ENCODE peak calls at places on chromosome 21, in eight cellular contexts. One of them, this sample, is unnamed. For H3K4me1, the result is how much of the 10 kb centered on the place peaks cover.

GRCh38 chr21:45168522-45168921 is 94.1 kb downstream of the ADARB1 start:
- DNase-seq in suprapubic skin: no peak
- DNase-seq in psoas muscle: no peak
- DNase-seq in lower lobe of right lung: no peak
- DNase-seq in fibroblast of lung: no peak
- DNase-seq in right atrium auricular region: no peak
- DNase-seq in MM.1S: no peak
- DNase-seq in testis: no peak
- DNase-seq in this sample: no peak

GRCh38 chr21:46063227-46063626 is 34.7 kb upstream of the COL6A2 start:
- DNase-seq in suprapubic skin: no peak
- DNase-seq in MM.1S: no peak
- DNase-seq in psoas muscle: peak
- DNase-seq in testis: peak
- DNase-seq in right atrium auricular region: peak
- DNase-seq in lower lobe of right lung: no peak
- DNase-seq in fibroblast of lung: peak
- DNase-seq in this sample: no peak

GRCh38 chr21:29117372-29117955 is 13.0 kb upstream of the MAP3K7CL start:
- DNase-seq in lower lobe of right lung: no peak
- DNase-seq in right atrium auricular region: no peak
- DNase-seq in MM.1S: peak
- DNase-seq in psoas muscle: no peak
- DNase-seq in testis: no peak
- DNase-seq in fibroblast of lung: no peak
- DNase-seq in suprapubic skin: no peak
- DNase-seq in this sample: no peak

GRCh38 chr21:46206163-46207005 is 22.1 kb upstream of the SPATC1L start:
- DNase-seq in right atrium auricular region: no peak
- DNase-seq in suprapubic skin: no peak
- DNase-seq in fibroblast of lung: no peak
- DNase-seq in testis: no peak
- DNase-seq in MM.1S: no peak
- DNase-seq in lower lobe of right lung: peak
- DNase-seq in psoas muscle: peak
- DNase-seq in this sample: peak

GRCh38 chr21:45538381-45539045 is 3.7 kb downstream of the SLC19A1 start:
- DNase-seq in right atrium auricular region: no peak
- DNase-seq in fibroblast of lung: no peak
- DNase-seq in lower lobe of right lung: peak
- DNase-seq in testis: no peak
- DNase-seq in suprapubic skin: peak
- DNase-seq in MM.1S: no peak
- DNase-seq in psoas muscle: peak
- DNase-seq in this sample: peak

GRCh38 chr21:43572443-43572842 is 86.8 kb downstream of the HSF2BP start:
- DNase-seq in right atrium auricular region: no peak
- DNase-seq in lower lobe of right lung: no peak
- DNase-seq in suprapubic skin: no peak
- DNase-seq in testis: no peak
- DNase-seq in fibroblast of lung: no peak
- DNase-seq in MM.1S: no peak
- DNase-seq in psoas muscle: no peak
- DNase-seq in this sample: no peak

GRCh38 chr21:30839304-30839703 is 9.7 kb upstream of the KRTAP7-1 start:
- DNase-seq in suprapubic skin: no peak
- DNase-seq in fibroblast of lung: no peak
- DNase-seq in lower lobe of right lung: no peak
- DNase-seq in right atrium auricular region: no peak
- DNase-seq in psoas muscle: no peak
- DNase-seq in testis: peak
- DNase-seq in MM.1S: peak
- DNase-seq in this sample: no peak

GRCh38 chr21:17921579-17922530 is 102.7 kb upstream of the C21orf91 start:
- DNase-seq in fibroblast of lung: peak
- DNase-seq in right atrium auricular region: no peak
- DNase-seq in suprapubic skin: no peak
- DNase-seq in MM.1S: no peak
- DNase-seq in testis: peak
- DNase-seq in psoas muscle: no peak
- DNase-seq in lower lobe of right lung: no peak
- DNase-seq in this sample: peak

GRCh38 chr21:29245104-29245643 is 53.5 kb upstream of the BACH1 start:
- DNase-seq in testis: no peak
- DNase-seq in MM.1S: no peak
- DNase-seq in lower lobe of right lung: no peak
- DNase-seq in suprapubic skin: no peak
- DNase-seq in fibroblast of lung: no peak
- DNase-seq in psoas muscle: no peak
- DNase-seq in right atrium auricular region: no peak
- DNase-seq in this sample: no peak

GRCh38 chr21:42862774-42863503 is 16.4 kb downstream of the WDR4 start:
- DNase-seq in psoas muscle: no peak
- DNase-seq in lower lobe of right lung: no peak
- DNase-seq in testis: no peak
- DNase-seq in right atrium auricular region: no peak
- DNase-seq in fibroblast of lung: no peak
- DNase-seq in MM.1S: no peak
- DNase-seq in suprapubic skin: no peak
- DNase-seq in this sample: no peak

GRCh38 chr21:22554690-22555316 is 1556.6 kb downstream of the NCAM2 start:
- DNase-seq in fibroblast of lung: no peak
- DNase-seq in suprapubic skin: no peak
- DNase-seq in right atrium auricular region: no peak
- DNase-seq in testis: no peak
- DNase-seq in MM.1S: no peak
- DNase-seq in lower lobe of right lung: no peak
- DNase-seq in psoas muscle: no peak
- DNase-seq in this sample: no peak

GRCh38 chr21:28644762-28645161 is 347.9 kb downstream of the LTN1 start:
- DNase-seq in MM.1S: no peak
- DNase-seq in psoas muscle: no peak
- DNase-seq in right atrium auricular region: no peak
- DNase-seq in lower lobe of right lung: no peak
- DNase-seq in suprapubic skin: no peak
- DNase-seq in fibroblast of lung: no peak
- DNase-seq in testis: no peak
- DNase-seq in this sample: no peak

GRCh38 chr21:16085436-16085835 is 355.7 kb downstream of the USP25 start:
- DNase-seq in lower lobe of right lung: no peak
- DNase-seq in right atrium auricular region: no peak
- DNase-seq in testis: no peak
- DNase-seq in fibroblast of lung: peak
- DNase-seq in MM.1S: no peak
- DNase-seq in suprapubic skin: no peak
- DNase-seq in psoas muscle: no peak
- DNase-seq in this sample: no peak

GRCh38 chr21:16086936-16087335 is 357.2 kb downstream of the USP25 start:
- DNase-seq in suprapubic skin: no peak
- DNase-seq in fibroblast of lung: no peak
- DNase-seq in right atrium auricular region: no peak
- DNase-seq in MM.1S: no peak
- DNase-seq in psoas muscle: no peak
- DNase-seq in testis: no peak
- DNase-seq in lower lobe of right lung: no peak
- DNase-seq in this sample: no peak

GRCh38 chr21:16082038-16082816 is 352.4 kb downstream of the USP25 start:
- DNase-seq in suprapubic skin: no peak
- DNase-seq in lower lobe of right lung: no peak
- DNase-seq in right atrium auricular region: no peak
- DNase-seq in psoas muscle: no peak
- DNase-seq in testis: no peak
- DNase-seq in MM.1S: peak
- DNase-seq in fibroblast of lung: peak
- DNase-seq in this sample: no peak

GRCh38 chr21:16086121-16086520 is 356.3 kb downstream of the USP25 start:
- DNase-seq in fibroblast of lung: no peak
- DNase-seq in lower lobe of right lung: no peak
- DNase-seq in MM.1S: no peak
- DNase-seq in suprapubic skin: no peak
- DNase-seq in testis: no peak
- DNase-seq in psoas muscle: no peak
- DNase-seq in right atrium auricular region: no peak
- DNase-seq in this sample: no peak

DNA sequence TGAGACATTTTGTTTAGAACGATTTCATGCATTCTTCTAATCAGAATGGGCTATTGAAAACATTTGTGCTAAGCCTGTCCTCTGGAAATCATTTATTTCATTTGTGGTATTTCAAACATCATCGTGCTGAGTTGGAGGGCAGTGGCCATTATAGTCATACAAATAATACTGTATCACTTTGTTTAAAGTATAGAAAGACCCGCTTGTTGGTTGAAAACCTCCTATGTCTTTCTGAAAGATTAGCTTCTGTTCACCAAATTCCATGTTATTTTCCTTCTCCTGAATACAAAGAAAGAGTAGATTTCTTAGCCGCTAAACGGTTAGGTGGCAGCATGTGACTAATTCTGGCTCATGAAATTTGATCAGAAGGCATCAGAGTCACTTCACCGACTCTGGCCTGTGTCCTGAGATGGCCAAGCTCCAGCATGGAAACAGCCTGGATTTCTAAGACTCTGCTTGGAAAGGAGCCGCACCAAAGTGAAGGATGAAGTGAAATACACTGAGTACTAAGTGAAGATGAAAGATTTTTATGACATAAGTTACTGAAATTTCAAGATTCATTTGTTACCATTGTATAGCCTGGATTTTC is 355.1 kb downstream of the USP25 start:
- DNase-seq in psoas muscle: peak
- DNase-seq in suprapubic skin: peak
- DNase-seq in fibroblast of lung: peak
- DNase-seq in MM.1S: no peak
- DNase-seq in testis: peak
- DNase-seq in right atrium auricular region: peak
- DNase-seq in lower lobe of right lung: no peak
- DNase-seq in this sample: no peak
- H3K4me3 ChIP-seq in psoas muscle: peak
- H3K4me3 ChIP-seq in suprapubic skin: no peak
- H3K4me3 ChIP-seq in fibroblast of lung: no peak
- H3K4me3 ChIP-seq in MM.1S: no peak
- H3K4me3 ChIP-seq in testis: no peak
- H3K4me3 ChIP-seq in right atrium auricular region: no peak
- H3K4me3 ChIP-seq in lower lobe of right lung: no peak
- H3K4me3 ChIP-seq in this sample: no peak

GRCh38 chr21:39392296-39392695 is 43.4 kb upstream of the HMGN1 start:
- DNase-seq in MM.1S: no peak
- DNase-seq in lower lobe of right lung: no peak
- DNase-seq in psoas muscle: no peak
- DNase-seq in right atrium auricular region: no peak
- DNase-seq in fibroblast of lung: no peak
- DNase-seq in testis: no peak
- DNase-seq in suprapubic skin: no peak
- DNase-seq in this sample: no peak

GRCh38 chr21:39392981-39393380 is 44.1 kb upstream of the HMGN1 start:
- DNase-seq in fibroblast of lung: no peak
- DNase-seq in lower lobe of right lung: no peak
- DNase-seq in right atrium auricular region: no peak
- DNase-seq in suprapubic skin: no peak
- DNase-seq in MM.1S: no peak
- DNase-seq in psoas muscle: no peak
- DNase-seq in testis: no peak
- DNase-seq in this sample: no peak

GRCh38 chr21:39388811-39389155 is 39.9 kb upstream of the HMGN1 start:
- DNase-seq in right atrium auricular region: no peak
- DNase-seq in MM.1S: no peak
- DNase-seq in psoas muscle: no peak
- DNase-seq in testis: no peak
- DNase-seq in suprapubic skin: no peak
- DNase-seq in fibroblast of lung: no peak
- DNase-seq in lower lobe of right lung: no peak
- DNase-seq in this sample: no peak

GRCh38 chr21:39388038-39388810 is 39.3 kb upstream of the HMGN1 start:
- DNase-seq in lower lobe of right lung: peak
- DNase-seq in MM.1S: peak
- DNase-seq in right atrium auricular region: peak
- DNase-seq in psoas muscle: peak
- DNase-seq in testis: peak
- DNase-seq in suprapubic skin: peak
- DNase-seq in fibroblast of lung: peak
- DNase-seq in this sample: peak

GRCh38 chr21:39390212-39390765 is 41.4 kb upstream of the HMGN1 start:
- DNase-seq in testis: peak
- DNase-seq in lower lobe of right lung: no peak
- DNase-seq in MM.1S: no peak
- DNase-seq in suprapubic skin: no peak
- DNase-seq in right atrium auricular region: no peak
- DNase-seq in fibroblast of lung: no peak
- DNase-seq in psoas muscle: no peak
- DNase-seq in this sample: no peak
- TF ChIP-seq CTCF in testis: no peak
- TF ChIP-seq CTCF in lower lobe of right lung: no peak
- TF ChIP-seq CTCF in MM.1S: no peak
- TF ChIP-seq CTCF in suprapubic skin: no peak
- TF ChIP-seq CTCF in right atrium auricular region: no peak
- TF ChIP-seq CTCF in fibroblast of lung: no peak
- TF ChIP-seq CTCF in psoas muscle: no peak
- TF ChIP-seq CTCF in this sample: no peak

GRCh38 chr21:38985423-38986378 is 180.0 kb downstream of the ETS2 start:
- DNase-seq in suprapubic skin: peak
- DNase-seq in right atrium auricular region: peak
- DNase-seq in psoas muscle: peak
- DNase-seq in MM.1S: no peak
- DNase-seq in testis: peak
- DNase-seq in fibroblast of lung: peak
- DNase-seq in lower lobe of right lung: peak
- DNase-seq in this sample: no peak
- H3K4me1 ChIP-seq in suprapubic skin: half or more
- H3K4me1 ChIP-seq in right atrium auricular region: under half
- H3K4me1 ChIP-seq in psoas muscle: half or more
- H3K4me1 ChIP-seq in MM.1S: under half
- H3K4me1 ChIP-seq in testis: half or more
- H3K4me1 ChIP-seq in fibroblast of lung: half or more
- H3K4me1 ChIP-seq in lower lobe of right lung: half or more
- H3K4me1 ChIP-seq in this sample: under half

GRCh38 chr21:16304700-16305099 is 574.9 kb downstream of the USP25 start:
- DNase-seq in psoas muscle: no peak
- DNase-seq in right atrium auricular region: no peak
- DNase-seq in testis: no peak
- DNase-seq in MM.1S: no peak
- DNase-seq in suprapubic skin: no peak
- DNase-seq in fibroblast of lung: no peak
- DNase-seq in lower lobe of right lung: no peak
- DNase-seq in this sample: no peak

GRCh38 chr21:16308269-16308668 is 578.5 kb downstream of the USP25 start:
- DNase-seq in suprapubic skin: no peak
- DNase-seq in lower lobe of right lung: no peak
- DNase-seq in testis: no peak
- DNase-seq in psoas muscle: no peak
- DNase-seq in right atrium auricular region: no peak
- DNase-seq in fibroblast of lung: peak
- DNase-seq in MM.1S: peak
- DNase-seq in this sample: no peak

GRCh38 chr21:16304189-16304588 is 574.4 kb downstream of the USP25 start:
- DNase-seq in suprapubic skin: no peak
- DNase-seq in psoas muscle: no peak
- DNase-seq in MM.1S: no peak
- DNase-seq in lower lobe of right lung: no peak
- DNase-seq in fibroblast of lung: no peak
- DNase-seq in testis: no peak
- DNase-seq in right atrium auricular region: no peak
- DNase-seq in this sample: no peak

GRCh38 chr21:16307256-16307655 is 577.5 kb downstream of the USP25 start:
- DNase-seq in suprapubic skin: no peak
- DNase-seq in fibroblast of lung: no peak
- DNase-seq in testis: no peak
- DNase-seq in psoas muscle: no peak
- DNase-seq in right atrium auricular region: no peak
- DNase-seq in lower lobe of right lung: no peak
- DNase-seq in MM.1S: no peak
- DNase-seq in this sample: no peak

GRCh38 chr21:16305686-16306085 is 575.9 kb downstream of the USP25 start:
- DNase-seq in fibroblast of lung: no peak
- DNase-seq in MM.1S: no peak
- DNase-seq in psoas muscle: peak
- DNase-seq in suprapubic skin: no peak
- DNase-seq in lower lobe of right lung: no peak
- DNase-seq in testis: peak
- DNase-seq in right atrium auricular region: no peak
- DNase-seq in this sample: no peak
- H3K4me3 ChIP-seq in fibroblast of lung: no peak
- H3K4me3 ChIP-seq in MM.1S: no peak
- H3K4me3 ChIP-seq in psoas muscle: peak
- H3K4me3 ChIP-seq in suprapubic skin: peak
- H3K4me3 ChIP-seq in lower lobe of right lung: no peak
- H3K4me3 ChIP-seq in testis: no peak
- H3K4me3 ChIP-seq in right atrium auricular region: peak
- H3K4me3 ChIP-seq in this sample: no peak

This sample was measured in RWPE2.